ENCODE peak calls at places on chromosomes 16 and 17, in seven cellular contexts. N is aorta, B is astrocyte, S is heart right ventricle, D is small intestine, Y is left ventricle myocardium inferior, M is body of pancreas. U is an unnamed sample.

GRCh38 chr17:18933102-18934058 is 18.6 kb upstream of the SLC5A10 start:
- DNase-seq in M (no peak), Y (no peak), N (no peak), B (no peak), D (no peak), S (no peak), U (no peak)

GRCh38 chr17:4492762-4493561 is 5.7 kb upstream of the SPNS2 start:
- DNase-seq in D (peak), N (no peak), Y (no peak), B (peak), S (no peak), M (peak), U (no peak)

GRCh38 chr16:5709889-5710288 is 612.3 kb upstream of the EEF2KMT start:
- DNase-seq in D (no peak), S (no peak), B (peak), N (no peak), M (no peak), Y (no peak), U (no peak)

GRCh38 chr17:12257176-12257575 is 236.5 kb downstream of the MAP2K4 start:
- DNase-seq in M (no peak), N (no peak), B (no peak), Y (no peak), D (no peak), S (no peak), U (no peak)

GRCh38 chr16:72189865-72190371 is 18.0 kb upstream of the PMFBP1 start:
- DNase-seq in M (peak), B (peak), N (peak), Y (no peak), D (no peak), S (no peak), U (peak)

GRCh38 chr16:24875466-24875865 is 29.7 kb downstream of the SLC5A11 start:
- DNase-seq in B (no peak), D (no peak), M (no peak), S (no peak), N (no peak), Y (no peak), U (no peak)

GRCh38 chr17:39069114-39069756 is 82.2 kb downstream of the PLXDC1 start:
- DNase-seq in Y (no peak), B (peak), N (no peak), D (peak), S (no peak), M (peak), U (no peak)

GRCh38 chr16:88390760-88391496 is 8.2 kb downstream of the ZNF469 start:
- DNase-seq in S (peak), N (peak), Y (peak), M (no peak), B (no peak), D (no peak), U (no peak)

GRCh38 chr16:71645450-71645849 is 19.5 kb downstream of the MARVELD3 start:
- DNase-seq in B (peak), D (peak), Y (no peak), S (no peak), M (peak), N (no peak), U (no peak)

DNA sequence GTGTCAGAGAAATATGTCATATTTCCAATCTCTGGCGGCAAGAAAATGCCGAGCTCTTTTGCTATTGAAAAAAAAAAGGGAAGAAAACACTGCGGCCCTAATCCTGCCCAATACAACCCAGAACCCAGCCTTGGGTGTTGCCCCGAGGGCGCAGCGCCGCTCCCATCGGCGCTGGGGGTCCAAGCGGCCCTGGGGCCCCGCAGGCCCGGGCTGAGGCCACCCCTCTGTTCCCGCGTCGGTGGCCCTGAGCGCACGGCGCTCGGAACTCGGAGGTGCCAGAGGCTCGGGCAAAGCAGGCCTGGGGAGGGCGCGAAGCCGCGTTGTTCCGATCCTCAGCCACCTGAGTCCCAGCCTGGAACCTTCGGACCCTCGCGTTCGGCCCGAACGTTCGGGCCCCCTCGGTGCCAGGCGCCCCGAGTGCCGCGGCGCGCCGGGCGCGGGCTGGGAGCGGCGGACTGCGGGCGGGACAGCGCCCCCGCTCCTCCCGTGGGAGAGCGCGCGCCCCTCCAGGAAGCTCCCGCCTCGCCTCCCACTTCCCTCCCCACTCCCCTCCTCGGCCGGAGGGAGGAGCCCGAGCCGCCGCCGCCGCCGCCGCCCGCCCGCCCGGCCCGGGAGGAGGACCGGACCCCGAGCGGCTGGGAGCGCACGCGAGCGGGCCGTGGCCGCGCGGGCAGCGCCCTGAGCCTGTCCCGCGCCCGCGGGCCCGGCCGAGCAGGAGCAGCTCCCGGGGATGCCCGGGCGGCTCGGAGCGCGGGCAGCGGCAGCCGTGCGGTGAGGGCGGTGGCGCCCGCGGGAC is at the start of gene CPNE2:
- DNase-seq in M (peak), B (peak), Y (peak), N (peak), S (peak), D (peak), U (peak)
- H3K27ac ChIP-seq in M (no peak), B (peak), Y (peak), N (no peak), S (peak), D (no peak), U (peak)

GRCh38 chr16:67245674-67246080 is 1.6 kb downstream of the FHOD1 start:
- DNase-seq in N (no peak), D (peak), B (no peak), Y (no peak), M (no peak), S (peak), U (no peak)
- H3K27ac ChIP-seq in N (no peak), D (peak), B (peak), Y (peak), M (peak), S (peak), U (peak)

DNA sequence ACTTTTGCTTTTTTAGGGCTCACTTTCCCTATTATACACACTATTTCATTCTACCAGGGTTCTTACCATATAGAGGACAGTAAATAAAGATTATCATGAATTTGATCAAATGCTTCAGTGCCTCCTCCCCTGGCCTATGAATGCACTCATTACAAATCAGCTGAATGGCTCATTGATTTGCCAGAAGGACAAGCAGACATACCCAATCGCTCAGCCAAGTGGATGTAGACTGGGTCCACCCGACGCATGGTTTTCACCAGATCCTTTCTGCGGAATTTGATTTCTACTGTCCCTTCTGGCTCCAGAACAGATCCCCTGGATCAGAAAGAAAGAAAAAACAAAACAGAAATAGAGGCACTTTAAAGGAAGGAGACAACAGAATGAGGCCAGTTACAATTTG is 162.6 kb downstream of the AATF start:
- DNase-seq in B (no peak), S (no peak), Y (no peak), N (no peak), D (no peak), M (no peak), U (no peak)
- H3K27ac ChIP-seq in B (no peak), S (no peak), Y (no peak), N (no peak), D (no peak), M (no peak), U (no peak)

GRCh38 chr16:82010649-82011048 is 621 bp downstream of the SDR42E1 start:
- DNase-seq in B (no peak), Y (no peak), D (no peak), S (no peak), M (no peak), N (no peak), U (no peak)

GRCh38 chr16:82016268-82016667 is 5.0 kb upstream of the SDR42E1 start:
- DNase-seq in D (peak), B (peak), N (no peak), M (no peak), Y (no peak), S (peak), U (no peak)

GRCh38 chr16:82008957-82009592 is 2.2 kb downstream of the SDR42E1 start:
- DNase-seq in D (no peak), Y (no peak), N (no peak), B (no peak), S (no peak), M (no peak), U (no peak)

GRCh38 chr16:82007189-82007588 is 4.1 kb downstream of the SDR42E1 start:
- DNase-seq in N (no peak), M (no peak), B (no peak), Y (no peak), S (no peak), D (peak), U (no peak)

DNA sequence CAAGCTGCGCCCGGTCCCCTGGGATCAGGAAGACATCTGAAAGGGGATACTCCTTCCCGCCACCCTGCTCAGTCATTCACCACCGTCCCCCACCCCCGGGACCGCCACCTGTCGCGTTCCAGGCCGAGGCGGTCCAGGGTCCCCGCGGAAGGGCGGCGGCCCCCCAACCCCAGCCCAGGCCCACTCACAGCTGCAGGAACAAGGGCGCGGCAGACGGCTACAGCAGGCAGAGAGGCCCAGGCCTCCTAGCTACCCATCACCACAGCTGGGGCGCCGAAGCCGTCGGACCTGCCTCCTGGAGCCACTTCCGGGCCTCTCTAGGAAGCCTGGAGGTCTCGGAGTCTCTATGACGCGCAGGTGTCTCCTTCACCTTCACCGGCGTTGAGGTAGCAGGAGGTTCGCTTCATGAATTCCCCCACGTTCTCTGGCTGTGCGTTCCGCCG is at the start of gene SDR42E1:
- DNase-seq in M (peak), N (peak), Y (no peak), B (no peak), D (peak), S (no peak), U (no peak)
- H3K27ac ChIP-seq in M (peak), N (no peak), Y (no peak), B (no peak), D (peak), S (peak), U (no peak)

GRCh38 chr16:20784204-20784603 is 20.4 kb downstream of the ACSM3 start:
- DNase-seq in N (no peak), D (no peak), M (no peak), Y (no peak), S (no peak), B (no peak), U (no peak)
- H3K27ac ChIP-seq in N (no peak), D (no peak), M (no peak), Y (no peak), S (no peak), B (no peak), U (no peak)

GRCh38 chr17:79075433-79075805 is 795 bp downstream of the ENGASE start:
- DNase-seq in D (peak), N (no peak), B (no peak), M (no peak), S (no peak), Y (no peak), U (no peak)
- H3K27ac ChIP-seq in D (peak), N (no peak), B (no peak), M (peak), S (peak), Y (peak), U (peak)